ENCODE peak calls at places on chromosomes 16 and 17, in six cellular contexts. D is NCI-H1048; X is activated CD8-positive, alpha-beta T cell treated with anti-CD3 and anti-CD28 coated beads for 36 hours; A is stimulated activated CD4-positive, alpha-beta T cell treated with anti-CD3 and anti-CD28 coated beads, Interleukin-12 subunit alpha, Interleukin-12 subunit beta, amount 100 ng/mL, for 4 hours; U is transverse colon; W is CD4-positive, CD25-positive, alpha-beta regulatory T cell. C is an unnamed sample.

GRCh38 chr17:77145635-77146632 is 5.2 kb downstream of the SEC14L1 start:
- DNase-seq in D (no peak), X (peak; percentile 36), A (no peak), U (peak; percentile 67), W (no peak), C (no peak)

GRCh38 chr17:76405967-76406647 is 21.7 kb downstream of the SPHK1 start:
- DNase-seq in D (no peak), X (no peak), A (no peak), U (peak; percentile 49), W (no peak), C (no peak)

GRCh38 chr17:82884923-82885322 is 45.1 kb upstream of the ZNF750 start:
- DNase-seq in D (no peak), X (peak; percentile 64), A (peak; percentile 15), U (peak; percentile 36), W (peak; percentile 45), C (no peak)

GRCh38 chr16:52293209-52293608 is 253.7 kb downstream of the TOX3 start:
- DNase-seq in D (no peak), X (no peak), A (no peak), U (no peak), W (no peak), C (no peak)

GRCh38 chr17:38325221-38325851 is 18.4 kb downstream of the GPR179 start:
- DNase-seq in D (no peak), X (no peak), A (no peak), U (no peak), W (no peak), C (no peak)

GRCh38 chr17:45241315-45242011 is 19.8 kb downstream of the FMNL1 start:
- DNase-seq in D (no peak), X (no peak), A (no peak), U (no peak), W (no peak), C (no peak)

GRCh38 chr17:82817947-82818346 is 21.9 kb downstream of the ZNF750 start:
- DNase-seq in D (no peak), X (no peak), A (no peak), U (no peak), W (no peak), C (no peak)

GRCh38 chr16:57577691-57578224 is 35.3 kb downstream of the ADGRG5 start:
- DNase-seq in D (no peak), X (peak; percentile 78), A (no peak), U (no peak), W (no peak), C (no peak)

GRCh38 chr17:78991906-78992532 is 12.3 kb upstream of the LGALS3BP start:
- DNase-seq in D (no peak), X (peak; percentile 1), A (no peak), U (peak; percentile 4), W (no peak), C (no peak)